ENCODE peak calls at places on chromosomes 7 and 10, in eight cellular contexts. L is endodermal cell, F is IMR-90, Y is lower lobe of right lung, N is RWPE2, S is Panc1, A is psoas muscle, D is heart right ventricle. C is an unnamed sample.
A peak's percentile ranks its signal among the peaks of the same experiment; 100 is the strongest.

GRCh38 chr7:155809332-155809946 is 2.8 kb downstream of the SHH start:
- DNase-seq in L (peak; percentile 69), F (no peak), Y (peak; percentile 49), N (no peak), S (no peak), A (no peak), D (no peak), C (no peak)

GRCh38 chr10:93577565-93577964 is 11.1 kb downstream of the FFAR4 start:
- DNase-seq in L (no peak), F (no peak), Y (no peak), N (no peak), S (no peak), A (no peak), D (no peak), C (no peak)

GRCh38 chr7:155481764-155482163 is 23.8 kb downstream of the EN2 start:
- DNase-seq in L (no peak), F (no peak), Y (no peak), N (no peak), S (no peak), A (no peak), D (no peak), C (no peak)

GRCh38 chr10:89655722-89656121 is 10.7 kb upstream of the PANK1 start:
- DNase-seq in L (no peak), F (no peak), Y (no peak), N (no peak), S (no peak), A (no peak), D (no peak), C (no peak)

GRCh38 chr7:138875794-138876193 is 77.8 kb upstream of the ATP6V0A4 start:
- DNase-seq in L (no peak), F (peak; percentile 96), Y (no peak), N (no peak), S (peak; percentile 91), A (no peak), D (no peak), C (no peak)

GRCh38 chr10:5076615-5077014 is 17.6 kb upstream of the AKR1C3 start:
- DNase-seq in L (no peak), F (peak; percentile 7), Y (no peak), N (no peak), S (no peak), A (no peak), D (no peak), C (no peak)

GRCh38 chr7:119733480-119733879 is 539.5 kb upstream of the KCND2 start:
- DNase-seq in L (no peak), F (peak; percentile 1), Y (no peak), N (peak; percentile 69), S (no peak), A (no peak), D (no peak), C (no peak)

GRCh38 chr10:73398024-73398423 is 15.8 kb downstream of the ANXA7 start:
- DNase-seq in L (peak; percentile 68), F (no peak), Y (no peak), N (no peak), S (no peak), A (no peak), D (no peak), C (no peak)

GRCh38 chr10:87507879-87508278 is 3.2 kb downstream of the MINPP1 start:
- DNase-seq in L (no peak), F (no peak), Y (no peak), N (no peak), S (no peak), A (no peak), D (no peak), C (no peak)

GRCh38 chr10:62610649-62611229 is 193.8 kb upstream of the ADO start:
- DNase-seq in L (peak; percentile 94), F (peak; percentile 47), Y (peak; percentile 72), N (no peak), S (no peak), A (peak; percentile 26), D (peak; percentile 41), C (no peak)

GRCh38 chr7:157143788-157144187 is 5.1 kb downstream of the UBE3C start:
- DNase-seq in L (no peak), F (no peak), Y (no peak), N (no peak), S (no peak), A (no peak), D (no peak), C (no peak)

GRCh38 chr10:100742936-100743335 is 2.4 kb upstream of the PAX2 start:
- DNase-seq in L (peak; percentile 53), F (no peak), Y (no peak), N (no peak), S (no peak), A (no peak), D (no peak), C (no peak)

GRCh38 chr7:73966062-73966940 is 61.7 kb upstream of the ELN start:
- DNase-seq in L (no peak), F (no peak), Y (no peak), N (no peak), S (no peak), A (no peak), D (no peak), C (no peak)

GRCh38 chr7:92135100-92135429 is 788 bp upstream of the CYP51A1 start:
- DNase-seq in L (no peak), F (no peak), Y (no peak), N (no peak), S (peak; percentile 27), A (no peak), D (peak; percentile 12), C (no peak)

GRCh38 chr10:115706482-115707076 is 566.4 kb downstream of the GFRA1 start:
- DNase-seq in L (no peak), F (peak; percentile 30), Y (no peak), N (no peak), S (peak; percentile 8), A (no peak), D (no peak), C (no peak)

GRCh38 chr10:113058175-113058961 is 108.3 kb downstream of the TCF7L2 start:
- DNase-seq in L (peak; percentile 69), F (peak; percentile 78), Y (no peak), N (no peak), S (no peak), A (no peak), D (no peak), C (no peak)

GRCh38 chr10:113056468-113057021 is 106.5 kb downstream of the TCF7L2 start:
- DNase-seq in L (peak; percentile 39), F (peak; percentile 82), Y (no peak), N (no peak), S (no peak), A (no peak), D (no peak), C (no peak)

GRCh38 chr10:113060221-113061053 is 110.4 kb downstream of the TCF7L2 start:
- DNase-seq in L (peak; percentile 70), F (no peak), Y (peak; percentile 55), N (no peak), S (no peak), A (peak; percentile 64), D (peak; percentile 40), C (no peak)

GRCh38 chr10:113061054-113061430 is 111.0 kb downstream of the TCF7L2 start:
- DNase-seq in L (no peak), F (no peak), Y (no peak), N (no peak), S (no peak), A (no peak), D (no peak), C (no peak)

GRCh38 chr10:113059001-113059780 is 109.1 kb downstream of the TCF7L2 start:
- DNase-seq in L (peak; percentile 51), F (peak; percentile 71), Y (no peak), N (no peak), S (no peak), A (no peak), D (no peak), C (no peak)
- H3K4me1 ChIP-seq in L (peaks cover 54% of the 10 kb centered on the region), F (peaks cover 37% of the 10 kb centered on the region), Y (peaks cover 76% of the 10 kb centered on the region), N (peaks cover 48% of the 10 kb centered on the region), S (peaks cover 90% of the 10 kb centered on the region), A (peaks cover 22% of the 10 kb centered on the region), D (peaks cover 49% of the 10 kb centered on the region), C (peaks cover 23% of the 10 kb centered on the region)

GRCh38 chr7:127566242-127566641 is 19.2 kb downstream of the GCC1 start:
- DNase-seq in L (no peak), F (no peak), Y (no peak), N (no peak), S (no peak), A (no peak), D (no peak), C (no peak)

GRCh38 chr7:127571741-127572505 is 13.5 kb downstream of the GCC1 start:
- DNase-seq in L (no peak), F (peak; percentile 40), Y (no peak), N (no peak), S (no peak), A (no peak), D (no peak), C (no peak)
- TF ChIP-seq CTCF in L (no peak), F (no peak), Y (no peak), N (no peak), S (no peak), A (no peak), D (no peak), C (no peak)

GRCh38 chr10:24390146-24390700 is 181.3 kb downstream of the KIAA1217 start:
- DNase-seq in L (no peak), F (no peak), Y (no peak), N (no peak), S (no peak), A (no peak), D (no peak), C (no peak)
- H3K4me3 ChIP-seq in L (no peak overlapping the region), F (no peak overlapping the region), Y (no peak overlapping the region), N (no peak overlapping the region), S (no peak overlapping the region), A (no peak overlapping the region), D (no peak overlapping the region), C (no peak overlapping the region)

GRCh38 chr10:44982496-44982895 is 3.9 kb upstream of the DEPP1 start:
- DNase-seq in L (no peak), F (no peak), Y (peak; percentile 42), N (no peak), S (no peak), A (no peak), D (no peak), C (no peak)
- H3K4me1 ChIP-seq in L (peaks cover 20% of the 10 kb centered on the region), F (peaks cover 70% of the 10 kb centered on the region), Y (peaks cover 96% of the 10 kb centered on the region), N (peaks cover 43% of the 10 kb centered on the region), S (peaks cover 53% of the 10 kb centered on the region), A (peaks cover 49% of the 10 kb centered on the region), D (peaks cover 90% of the 10 kb centered on the region), C (peaks cover 87% of the 10 kb centered on the region)

DNA sequence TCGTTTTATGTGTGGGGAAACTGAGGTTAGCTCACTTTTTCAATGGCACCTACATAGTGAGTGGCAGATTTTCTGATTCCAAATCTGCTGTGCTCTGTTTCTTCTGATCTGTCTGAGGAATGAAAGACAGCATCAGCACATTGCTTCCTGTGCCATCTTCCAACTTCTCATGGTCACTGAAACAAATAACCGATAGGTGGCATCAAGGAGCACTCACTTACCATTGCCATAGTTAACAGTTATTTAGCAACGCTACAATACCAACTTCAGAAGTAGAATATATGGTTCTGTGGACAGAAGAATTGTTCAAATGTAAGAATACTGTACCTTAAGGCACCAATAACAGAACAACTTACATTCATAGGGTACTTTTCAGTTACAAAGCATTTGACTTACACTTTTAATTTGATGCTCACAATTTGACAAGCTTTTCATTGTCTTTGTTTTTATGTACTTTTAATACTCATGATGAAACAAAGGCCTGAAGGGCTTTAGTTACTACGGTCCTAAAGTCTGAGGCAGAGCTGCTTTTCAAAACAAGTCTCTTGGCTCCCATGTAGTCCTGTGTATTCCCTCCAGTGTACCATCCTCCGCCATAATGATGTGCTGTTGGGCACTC is 228.9 kb upstream of the TCF7L2 start:
- DNase-seq in L (no peak), F (peak; percentile 53), Y (no peak), N (no peak), S (peak; percentile 43), A (no peak), D (peak; percentile 34), C (no peak)
- TF ChIP-seq CTCF in L (peak; percentile 78), F (peak; percentile 55), Y (peak; percentile 77), N (peak; percentile 85), S (peak; percentile 78), A (peak; percentile 68), D (peak; percentile 39), C (peak; percentile 68)